ENCODE peak calls at places on chromosomes 6 and 20, in ten cellular contexts. One of them, this sample, is unnamed.

GRCh38 chr6:109791301-109791700 is 100.2 kb downstream of the FIG4 start:
- DNase-seq in lower lobe of right lung: no peak
- DNase-seq in fibroblast of lung: peak
- DNase-seq in HFF-Myc: no peak
- DNase-seq in CD8-positive, alpha-beta T cell: no peak
- DNase-seq in cardiac fibroblast: peak
- DNase-seq in A549: no peak
- DNase-seq in IMR-90: peak
- DNase-seq in fibroblast of mammary gland: peak
- DNase-seq in tibial artery: no peak
- DNase-seq in this sample: no peak

GRCh38 chr6:23735151-23735550 is 390.9 kb upstream of the NRSN1 start:
- DNase-seq in lower lobe of right lung: no peak
- DNase-seq in fibroblast of lung: no peak
- DNase-seq in HFF-Myc: no peak
- DNase-seq in CD8-positive, alpha-beta T cell: no peak
- DNase-seq in cardiac fibroblast: no peak
- DNase-seq in A549: no peak
- DNase-seq in IMR-90: no peak
- DNase-seq in fibroblast of mammary gland: no peak
- DNase-seq in tibial artery: no peak
- DNase-seq in this sample: no peak

GRCh38 chr6:166397849-166398248 is 15.1 kb upstream of the MPC1 start:
- DNase-seq in lower lobe of right lung: no peak
- DNase-seq in fibroblast of lung: no peak
- DNase-seq in HFF-Myc: no peak
- DNase-seq in CD8-positive, alpha-beta T cell: no peak
- DNase-seq in cardiac fibroblast: no peak
- DNase-seq in A549: no peak
- DNase-seq in IMR-90: no peak
- DNase-seq in fibroblast of mammary gland: no peak
- DNase-seq in tibial artery: no peak
- DNase-seq in this sample: no peak

GRCh38 chr6:22666021-22666420 is 96.7 kb downstream of the HDGFL1 start:
- DNase-seq in lower lobe of right lung: no peak
- DNase-seq in fibroblast of lung: no peak
- DNase-seq in HFF-Myc: no peak
- DNase-seq in CD8-positive, alpha-beta T cell: no peak
- DNase-seq in cardiac fibroblast: no peak
- DNase-seq in A549: no peak
- DNase-seq in IMR-90: no peak
- DNase-seq in fibroblast of mammary gland: no peak
- DNase-seq in tibial artery: no peak
- DNase-seq in this sample: peak

GRCh38 chr6:118565317-118565960 is 17.3 kb downstream of the PLN start:
- DNase-seq in lower lobe of right lung: no peak
- DNase-seq in fibroblast of lung: peak
- DNase-seq in HFF-Myc: no peak
- DNase-seq in CD8-positive, alpha-beta T cell: no peak
- DNase-seq in cardiac fibroblast: no peak
- DNase-seq in A549: peak
- DNase-seq in IMR-90: peak
- DNase-seq in fibroblast of mammary gland: no peak
- DNase-seq in tibial artery: no peak
- DNase-seq in this sample: peak

GRCh38 chr6:1409774-1410465 is 20.5 kb downstream of the FOXF2 start:
- DNase-seq in lower lobe of right lung: no peak
- DNase-seq in fibroblast of lung: no peak
- DNase-seq in HFF-Myc: no peak
- DNase-seq in CD8-positive, alpha-beta T cell: no peak
- DNase-seq in cardiac fibroblast: no peak
- DNase-seq in A549: no peak
- DNase-seq in IMR-90: no peak
- DNase-seq in fibroblast of mammary gland: no peak
- DNase-seq in tibial artery: no peak
- DNase-seq in this sample: no peak

GRCh38 chr6:125519367-125519766 is 217.6 kb upstream of the HDDC2 start:
- DNase-seq in lower lobe of right lung: no peak
- DNase-seq in fibroblast of lung: no peak
- DNase-seq in HFF-Myc: no peak
- DNase-seq in CD8-positive, alpha-beta T cell: no peak
- DNase-seq in cardiac fibroblast: peak
- DNase-seq in A549: no peak
- DNase-seq in IMR-90: no peak
- DNase-seq in fibroblast of mammary gland: no peak
- DNase-seq in tibial artery: no peak
- DNase-seq in this sample: no peak

GRCh38 chr20:63886921-63887320 is 8.0 kb upstream of the DNAJC5 start:
- DNase-seq in lower lobe of right lung: no peak
- DNase-seq in fibroblast of lung: no peak
- DNase-seq in HFF-Myc: no peak
- DNase-seq in CD8-positive, alpha-beta T cell: no peak
- DNase-seq in cardiac fibroblast: no peak
- DNase-seq in A549: no peak
- DNase-seq in IMR-90: no peak
- DNase-seq in fibroblast of mammary gland: no peak
- DNase-seq in tibial artery: no peak
- DNase-seq in this sample: no peak

GRCh38 chr6:124148225-124148624 is 344.6 kb downstream of the NKAIN2 start:
- DNase-seq in lower lobe of right lung: no peak
- DNase-seq in fibroblast of lung: no peak
- DNase-seq in HFF-Myc: no peak
- DNase-seq in CD8-positive, alpha-beta T cell: no peak
- DNase-seq in cardiac fibroblast: no peak
- DNase-seq in A549: no peak
- DNase-seq in IMR-90: no peak
- DNase-seq in fibroblast of mammary gland: no peak
- DNase-seq in tibial artery: no peak
- DNase-seq in this sample: no peak

GRCh38 chr6:35356391-35356790 is 14.0 kb downstream of the PPARD start:
- DNase-seq in lower lobe of right lung: no peak
- DNase-seq in fibroblast of lung: no peak
- DNase-seq in HFF-Myc: no peak
- DNase-seq in CD8-positive, alpha-beta T cell: no peak
- DNase-seq in cardiac fibroblast: no peak
- DNase-seq in A549: no peak
- DNase-seq in IMR-90: no peak
- DNase-seq in fibroblast of mammary gland: no peak
- DNase-seq in tibial artery: no peak
- DNase-seq in this sample: no peak

GRCh38 chr6:72533601-72534000 is 88.3 kb upstream of the KCNQ5 start:
- DNase-seq in lower lobe of right lung: no peak
- DNase-seq in fibroblast of lung: peak
- DNase-seq in HFF-Myc: no peak
- DNase-seq in CD8-positive, alpha-beta T cell: no peak
- DNase-seq in cardiac fibroblast: peak
- DNase-seq in A549: no peak
- DNase-seq in IMR-90: peak
- DNase-seq in fibroblast of mammary gland: no peak
- DNase-seq in tibial artery: no peak
- DNase-seq in this sample: no peak

GRCh38 chr6:31368461-31368860 is 11.5 kb upstream of the HLA-B start:
- DNase-seq in lower lobe of right lung: no peak
- DNase-seq in fibroblast of lung: no peak
- DNase-seq in HFF-Myc: no peak
- DNase-seq in CD8-positive, alpha-beta T cell: no peak
- DNase-seq in cardiac fibroblast: no peak
- DNase-seq in A549: no peak
- DNase-seq in IMR-90: no peak
- DNase-seq in fibroblast of mammary gland: no peak
- DNase-seq in tibial artery: no peak
- DNase-seq in this sample: peak

GRCh38 chr6:31362751-31363150 is 5.8 kb upstream of the HLA-B start:
- DNase-seq in lower lobe of right lung: no peak
- DNase-seq in fibroblast of lung: no peak
- DNase-seq in HFF-Myc: no peak
- DNase-seq in CD8-positive, alpha-beta T cell: no peak
- DNase-seq in cardiac fibroblast: no peak
- DNase-seq in A549: no peak
- DNase-seq in IMR-90: no peak
- DNase-seq in fibroblast of mammary gland: no peak
- DNase-seq in tibial artery: no peak
- DNase-seq in this sample: no peak

GRCh38 chr6:31363809-31364208 is 6.8 kb upstream of the HLA-B start:
- DNase-seq in lower lobe of right lung: no peak
- DNase-seq in fibroblast of lung: no peak
- DNase-seq in HFF-Myc: no peak
- DNase-seq in CD8-positive, alpha-beta T cell: no peak
- DNase-seq in cardiac fibroblast: no peak
- DNase-seq in A549: no peak
- DNase-seq in IMR-90: no peak
- DNase-seq in fibroblast of mammary gland: no peak
- DNase-seq in tibial artery: no peak
- DNase-seq in this sample: no peak

GRCh38 chr6:31365864-31366263 is 8.9 kb upstream of the HLA-B start:
- DNase-seq in lower lobe of right lung: no peak
- DNase-seq in fibroblast of lung: no peak
- DNase-seq in HFF-Myc: no peak
- DNase-seq in CD8-positive, alpha-beta T cell: no peak
- DNase-seq in cardiac fibroblast: no peak
- DNase-seq in A549: no peak
- DNase-seq in IMR-90: no peak
- DNase-seq in fibroblast of mammary gland: no peak
- DNase-seq in tibial artery: no peak
- DNase-seq in this sample: no peak

GRCh38 chr6:31366693-31367470 is 9.9 kb upstream of the HLA-B start:
- DNase-seq in lower lobe of right lung: peak
- DNase-seq in fibroblast of lung: peak
- DNase-seq in HFF-Myc: peak
- DNase-seq in CD8-positive, alpha-beta T cell: peak
- DNase-seq in cardiac fibroblast: peak
- DNase-seq in A549: peak
- DNase-seq in IMR-90: peak
- DNase-seq in fibroblast of mammary gland: peak
- DNase-seq in tibial artery: peak
- DNase-seq in this sample: peak
- H3K4me3 ChIP-seq in lower lobe of right lung: peak
- H3K4me3 ChIP-seq in fibroblast of lung: no peak
- H3K4me3 ChIP-seq in HFF-Myc: no peak
- H3K4me3 ChIP-seq in CD8-positive, alpha-beta T cell: peak
- H3K4me3 ChIP-seq in cardiac fibroblast: peak
- H3K4me3 ChIP-seq in A549: peak
- H3K4me3 ChIP-seq in IMR-90: no peak
- H3K4me3 ChIP-seq in fibroblast of mammary gland: no peak
- H3K4me3 ChIP-seq in tibial artery: peak
- H3K4me3 ChIP-seq in this sample: no peak

DNA sequence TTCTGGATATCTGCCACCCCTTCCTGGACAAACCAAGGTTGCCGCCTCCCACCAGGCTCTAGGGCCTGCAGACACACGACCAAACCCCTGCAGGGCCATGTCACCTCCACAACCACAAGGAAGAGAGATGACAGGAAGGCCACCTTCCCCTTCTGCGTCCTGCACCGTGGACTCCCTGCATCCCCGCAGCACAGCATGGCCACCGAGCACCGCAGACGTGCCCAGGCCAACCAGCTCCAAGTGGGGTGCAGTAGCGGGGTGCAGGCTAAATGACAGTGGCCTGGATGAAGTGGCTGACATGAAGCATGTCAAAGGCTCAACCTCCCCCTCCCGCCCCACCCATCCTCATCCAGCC is 13.8 kb downstream of the TAF4 start:
- DNase-seq in lower lobe of right lung: peak
- DNase-seq in fibroblast of lung: no peak
- DNase-seq in HFF-Myc: no peak
- DNase-seq in CD8-positive, alpha-beta T cell: no peak
- DNase-seq in cardiac fibroblast: no peak
- DNase-seq in A549: no peak
- DNase-seq in IMR-90: no peak
- DNase-seq in fibroblast of mammary gland: no peak
- DNase-seq in tibial artery: no peak
- DNase-seq in this sample: no peak
- TF ChIP-seq CTCF in lower lobe of right lung: no peak
- TF ChIP-seq CTCF in fibroblast of lung: no peak
- TF ChIP-seq CTCF in HFF-Myc: no peak
- TF ChIP-seq CTCF in CD8-positive, alpha-beta T cell: no peak
- TF ChIP-seq CTCF in cardiac fibroblast: no peak
- TF ChIP-seq CTCF in A549: no peak
- TF ChIP-seq CTCF in IMR-90: no peak
- TF ChIP-seq CTCF in fibroblast of mammary gland: no peak
- TF ChIP-seq CTCF in tibial artery: no peak
- TF ChIP-seq CTCF in this sample: no peak

DNA sequence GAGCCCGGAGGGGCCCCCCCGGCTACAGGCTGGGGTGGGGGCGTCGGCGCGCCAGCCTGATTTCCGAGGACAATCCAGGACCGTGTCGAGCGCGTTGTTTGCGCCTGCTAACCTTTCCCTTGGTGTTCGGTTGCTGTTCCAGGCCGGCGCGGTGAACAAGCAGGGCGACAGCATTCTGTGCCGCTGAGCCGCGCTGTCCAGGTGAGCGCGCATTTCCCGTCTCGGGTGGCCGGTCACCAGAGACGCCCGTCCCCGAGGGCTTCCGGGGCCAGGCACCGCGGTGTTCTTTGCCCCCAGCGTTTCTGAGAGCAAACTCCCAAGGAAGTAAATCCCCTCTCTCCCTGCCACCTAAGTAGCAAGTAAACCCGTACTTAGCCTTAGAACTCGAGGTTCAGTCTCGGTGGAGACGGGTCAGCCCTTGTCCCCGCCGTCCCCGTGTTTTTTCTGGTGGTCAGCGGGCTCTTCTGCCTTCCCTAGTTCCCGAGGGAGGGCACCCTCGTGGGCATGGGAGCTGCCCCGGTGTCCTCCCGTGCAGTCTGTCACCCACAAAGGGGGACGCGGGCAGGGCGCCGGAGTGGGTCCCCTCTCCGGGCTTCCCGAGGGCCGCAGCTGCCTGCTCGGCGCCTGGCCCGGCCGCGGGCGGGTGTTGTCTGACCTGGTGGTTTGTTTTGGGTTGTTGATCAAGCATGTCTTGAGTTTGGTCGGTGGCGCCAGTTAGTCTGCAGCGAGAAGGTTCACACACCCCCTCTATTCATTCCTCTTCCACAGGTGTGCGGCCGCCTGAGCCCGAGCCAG is 1.5 kb downstream of the ID4 start:
- DNase-seq in lower lobe of right lung: peak
- DNase-seq in fibroblast of lung: peak
- DNase-seq in HFF-Myc: no peak
- DNase-seq in CD8-positive, alpha-beta T cell: no peak
- DNase-seq in cardiac fibroblast: peak
- DNase-seq in A549: peak
- DNase-seq in IMR-90: peak
- DNase-seq in fibroblast of mammary gland: no peak
- DNase-seq in tibial artery: peak
- DNase-seq in this sample: peak
- H3K4me3 ChIP-seq in lower lobe of right lung: peak
- H3K4me3 ChIP-seq in fibroblast of lung: peak
- H3K4me3 ChIP-seq in HFF-Myc: peak
- H3K4me3 ChIP-seq in CD8-positive, alpha-beta T cell: no peak
- H3K4me3 ChIP-seq in cardiac fibroblast: peak
- H3K4me3 ChIP-seq in A549: peak
- H3K4me3 ChIP-seq in IMR-90: peak
- H3K4me3 ChIP-seq in fibroblast of mammary gland: peak
- H3K4me3 ChIP-seq in tibial artery: peak
- H3K4me3 ChIP-seq in this sample: peak

DNA sequence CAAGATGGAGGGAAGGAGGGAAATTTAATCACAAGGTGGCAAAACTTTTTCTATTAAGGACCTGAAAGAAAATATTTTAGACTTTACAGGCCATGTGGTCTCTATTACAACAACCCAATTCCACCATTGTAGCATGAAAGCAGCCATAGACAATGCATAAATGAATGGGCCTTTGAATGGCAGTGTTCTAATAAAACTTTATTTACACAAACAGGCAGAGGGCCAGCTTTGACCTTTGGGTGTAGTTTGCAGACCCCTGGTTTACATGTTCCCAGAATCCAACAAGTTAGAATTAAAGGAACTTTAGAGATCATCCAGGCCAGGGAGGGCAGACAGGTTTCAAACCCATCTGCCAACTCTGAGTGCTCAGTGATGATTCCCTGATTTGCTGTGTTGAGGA is 95.2 kb downstream of the BANF2 start:
- DNase-seq in lower lobe of right lung: no peak
- DNase-seq in fibroblast of lung: no peak
- DNase-seq in HFF-Myc: no peak
- DNase-seq in CD8-positive, alpha-beta T cell: no peak
- DNase-seq in cardiac fibroblast: no peak
- DNase-seq in A549: no peak
- DNase-seq in IMR-90: no peak
- DNase-seq in fibroblast of mammary gland: no peak
- DNase-seq in tibial artery: no peak
- DNase-seq in this sample: no peak
- TF ChIP-seq CTCF in lower lobe of right lung: no peak
- TF ChIP-seq CTCF in fibroblast of lung: no peak
- TF ChIP-seq CTCF in HFF-Myc: no peak
- TF ChIP-seq CTCF in CD8-positive, alpha-beta T cell: no peak
- TF ChIP-seq CTCF in cardiac fibroblast: no peak
- TF ChIP-seq CTCF in A549: no peak
- TF ChIP-seq CTCF in IMR-90: no peak
- TF ChIP-seq CTCF in fibroblast of mammary gland: no peak
- TF ChIP-seq CTCF in tibial artery: no peak
- TF ChIP-seq CTCF in this sample: no peak